ENCODE peak calls at places on chromosome 15, in five cellular contexts. One of them, this sample, is unnamed.

GRCh38 chr15:53758412-53758811 is 1.1 kb downstream of the WDR72 start:
- DNase-seq in dorsolateral prefrontal cortex: no peak
- DNase-seq in brain microvascular endothelial cell: no peak
- DNase-seq in sigmoid colon: no peak
- DNase-seq in MM.1S: no peak
- DNase-seq in this sample: no peak

GRCh38 chr15:38252481-38253311 is at the start of gene SPRED1:
- DNase-seq in sigmoid colon: peak; percentile 90
- DNase-seq in dorsolateral prefrontal cortex: peak; percentile 61
- DNase-seq in brain microvascular endothelial cell: peak; percentile 35
- DNase-seq in MM.1S: peak; percentile 19
- DNase-seq in this sample: peak; percentile 73

GRCh38 chr15:47194718-47195117 is 522.6 kb upstream of the SEMA6D start:
- DNase-seq in MM.1S: peak; percentile 55
- DNase-seq in sigmoid colon: no peak
- DNase-seq in dorsolateral prefrontal cortex: no peak
- DNase-seq in brain microvascular endothelial cell: peak; percentile 21
- DNase-seq in this sample: no peak

GRCh38 chr15:95601525-95601924 is 729.0 kb upstream of the NR2F2 start:
- DNase-seq in sigmoid colon: no peak
- DNase-seq in dorsolateral prefrontal cortex: no peak
- DNase-seq in brain microvascular endothelial cell: no peak
- DNase-seq in MM.1S: no peak
- DNase-seq in this sample: no peak

GRCh38 chr15:48547305-48547704 is 98.2 kb downstream of the FBN1 start:
- DNase-seq in sigmoid colon: no peak
- DNase-seq in brain microvascular endothelial cell: peak; percentile 90
- DNase-seq in dorsolateral prefrontal cortex: no peak
- DNase-seq in MM.1S: no peak
- DNase-seq in this sample: no peak

GRCh38 chr15:31300208-31300661 is 26.4 kb upstream of the KLF13 start:
- DNase-seq in dorsolateral prefrontal cortex: peak; percentile 93
- DNase-seq in sigmoid colon: peak; percentile 63
- DNase-seq in MM.1S: no peak
- DNase-seq in brain microvascular endothelial cell: no peak
- DNase-seq in this sample: no peak

GRCh38 chr15:80779658-80780415 is 667 bp downstream of the CEMIP start:
- DNase-seq in MM.1S: no peak
- DNase-seq in sigmoid colon: no peak
- DNase-seq in brain microvascular endothelial cell: no peak
- DNase-seq in dorsolateral prefrontal cortex: no peak
- DNase-seq in this sample: no peak

GRCh38 chr15:74132681-74133070 is 2.3 kb downstream of the ISLR2 start:
- DNase-seq in sigmoid colon: no peak
- DNase-seq in MM.1S: no peak
- DNase-seq in dorsolateral prefrontal cortex: no peak
- DNase-seq in brain microvascular endothelial cell: no peak
- DNase-seq in this sample: no peak

GRCh38 chr15:61237400-61237799 is 8.3 kb upstream of the RORA start:
- DNase-seq in sigmoid colon: no peak
- DNase-seq in MM.1S: no peak
- DNase-seq in dorsolateral prefrontal cortex: no peak
- DNase-seq in brain microvascular endothelial cell: no peak
- DNase-seq in this sample: no peak

GRCh38 chr15:59532770-59533379 is 78.7 kb upstream of the GCNT3 start:
- DNase-seq in dorsolateral prefrontal cortex: no peak
- DNase-seq in brain microvascular endothelial cell: peak; percentile 22
- DNase-seq in sigmoid colon: peak; percentile 14
- DNase-seq in MM.1S: peak; percentile 60
- DNase-seq in this sample: no peak

GRCh38 chr15:86620636-86621349 is 541.1 kb downstream of the AGBL1 start:
- DNase-seq in MM.1S: no peak
- DNase-seq in dorsolateral prefrontal cortex: no peak
- DNase-seq in brain microvascular endothelial cell: no peak
- DNase-seq in sigmoid colon: no peak
- DNase-seq in this sample: no peak

GRCh38 chr15:22735781-22736180 is 50.7 kb upstream of the NIPA1 start:
- DNase-seq in MM.1S: no peak
- DNase-seq in brain microvascular endothelial cell: no peak
- DNase-seq in sigmoid colon: no peak
- DNase-seq in dorsolateral prefrontal cortex: no peak
- DNase-seq in this sample: no peak

GRCh38 chr15:101651753-101652097 is 456 bp downstream of the TM2D3 start:
- DNase-seq in brain microvascular endothelial cell: peak; percentile 20
- DNase-seq in sigmoid colon: no peak
- DNase-seq in dorsolateral prefrontal cortex: no peak
- DNase-seq in MM.1S: peak; percentile 49
- DNase-seq in this sample: no peak

GRCh38 chr15:29651476-29652072 is 170.7 kb downstream of the TJP1 start:
- DNase-seq in sigmoid colon: no peak
- DNase-seq in dorsolateral prefrontal cortex: no peak
- DNase-seq in brain microvascular endothelial cell: no peak
- DNase-seq in MM.1S: no peak
- DNase-seq in this sample: no peak

GRCh38 chr15:74400915-74401757 is 32.6 kb downstream of the SEMA7A start:
- DNase-seq in sigmoid colon: no peak
- DNase-seq in MM.1S: peak; percentile 87
- DNase-seq in dorsolateral prefrontal cortex: no peak
- DNase-seq in brain microvascular endothelial cell: no peak
- DNase-seq in this sample: no peak

GRCh38 chr15:60569596-60569995 is 90.7 kb upstream of the ICE2 start:
- DNase-seq in sigmoid colon: no peak
- DNase-seq in dorsolateral prefrontal cortex: no peak
- DNase-seq in brain microvascular endothelial cell: no peak
- DNase-seq in MM.1S: no peak
- DNase-seq in this sample: no peak

GRCh38 chr15:41980654-41981323 is 8.4 kb upstream of the EHD4 start:
- DNase-seq in brain microvascular endothelial cell: no peak
- DNase-seq in sigmoid colon: peak; percentile 34
- DNase-seq in dorsolateral prefrontal cortex: no peak
- DNase-seq in MM.1S: no peak
- DNase-seq in this sample: no peak

GRCh38 chr15:90315276-90315982 is 36.7 kb upstream of the ZNF774 start:
- DNase-seq in sigmoid colon: peak; percentile 97
- DNase-seq in brain microvascular endothelial cell: no peak
- DNase-seq in MM.1S: no peak
- DNase-seq in dorsolateral prefrontal cortex: peak; percentile 52
- DNase-seq in this sample: peak; percentile 93

GRCh38 chr15:56734013-56734625 is 810 bp upstream of the ZNF280D start:
- DNase-seq in dorsolateral prefrontal cortex: no peak
- DNase-seq in MM.1S: no peak
- DNase-seq in sigmoid colon: no peak
- DNase-seq in brain microvascular endothelial cell: no peak
- DNase-seq in this sample: no peak

GRCh38 chr15:63296195-63296594 is 18.8 kb downstream of the APH1B start:
- DNase-seq in brain microvascular endothelial cell: no peak
- DNase-seq in dorsolateral prefrontal cortex: no peak
- DNase-seq in MM.1S: no peak
- DNase-seq in sigmoid colon: no peak
- DNase-seq in this sample: no peak

GRCh38 chr15:70096215-70096974 is 1.3 kb downstream of the TLE3 start:
- DNase-seq in sigmoid colon: peak; percentile 81
- DNase-seq in MM.1S: peak; percentile 36
- DNase-seq in dorsolateral prefrontal cortex: peak; percentile 54
- DNase-seq in brain microvascular endothelial cell: peak; percentile 25
- DNase-seq in this sample: peak; percentile 64

GRCh38 chr15:89196994-89197393 is 24.4 kb downstream of the RLBP1 start:
- DNase-seq in MM.1S: no peak
- DNase-seq in dorsolateral prefrontal cortex: no peak
- DNase-seq in sigmoid colon: no peak
- DNase-seq in brain microvascular endothelial cell: no peak
- DNase-seq in this sample: no peak

GRCh38 chr15:78102741-78103140 is 10.4 kb downstream of the SH2D7 start:
- DNase-seq in sigmoid colon: no peak
- DNase-seq in dorsolateral prefrontal cortex: no peak
- DNase-seq in MM.1S: no peak
- DNase-seq in brain microvascular endothelial cell: no peak
- DNase-seq in this sample: no peak

GRCh38 chr15:96893159-96893906 is 562.8 kb downstream of the NR2F2 start:
- DNase-seq in brain microvascular endothelial cell: peak; percentile 38
- DNase-seq in MM.1S: peak; percentile 30
- DNase-seq in sigmoid colon: no peak
- DNase-seq in dorsolateral prefrontal cortex: no peak
- DNase-seq in this sample: peak; percentile 23

GRCh38 chr15:75578206-75578947 is 738 bp downstream of the PTPN9 start:
- DNase-seq in brain microvascular endothelial cell: no peak
- DNase-seq in dorsolateral prefrontal cortex: no peak
- DNase-seq in sigmoid colon: no peak
- DNase-seq in MM.1S: peak; percentile 50
- DNase-seq in this sample: no peak

GRCh38 chr15:94105760-94106159 is 125.6 kb upstream of the MCTP2 start:
- DNase-seq in brain microvascular endothelial cell: no peak
- DNase-seq in sigmoid colon: no peak
- DNase-seq in MM.1S: no peak
- DNase-seq in dorsolateral prefrontal cortex: no peak
- DNase-seq in this sample: no peak

GRCh38 chr15:95996494-95996893 is 334.0 kb upstream of the NR2F2 start:
- DNase-seq in brain microvascular endothelial cell: no peak
- DNase-seq in dorsolateral prefrontal cortex: no peak
- DNase-seq in MM.1S: no peak
- DNase-seq in sigmoid colon: no peak
- DNase-seq in this sample: no peak

GRCh38 chr15:90106522-90107117 is 4.4 kb upstream of the IDH2 start:
- DNase-seq in sigmoid colon: peak; percentile 80
- DNase-seq in dorsolateral prefrontal cortex: no peak
- DNase-seq in MM.1S: no peak
- DNase-seq in brain microvascular endothelial cell: peak; percentile 56
- DNase-seq in this sample: peak; percentile 35

GRCh38 chr15:95551580-95551979 is 778.9 kb upstream of the NR2F2 start:
- DNase-seq in brain microvascular endothelial cell: no peak
- DNase-seq in sigmoid colon: no peak
- DNase-seq in MM.1S: no peak
- DNase-seq in dorsolateral prefrontal cortex: no peak
- DNase-seq in this sample: no peak

GRCh38 chr15:52499506-52499905 is 29.2 kb downstream of the MYO5A start:
- DNase-seq in MM.1S: no peak
- DNase-seq in sigmoid colon: no peak
- DNase-seq in brain microvascular endothelial cell: no peak
- DNase-seq in dorsolateral prefrontal cortex: no peak
- DNase-seq in this sample: no peak

DNA sequence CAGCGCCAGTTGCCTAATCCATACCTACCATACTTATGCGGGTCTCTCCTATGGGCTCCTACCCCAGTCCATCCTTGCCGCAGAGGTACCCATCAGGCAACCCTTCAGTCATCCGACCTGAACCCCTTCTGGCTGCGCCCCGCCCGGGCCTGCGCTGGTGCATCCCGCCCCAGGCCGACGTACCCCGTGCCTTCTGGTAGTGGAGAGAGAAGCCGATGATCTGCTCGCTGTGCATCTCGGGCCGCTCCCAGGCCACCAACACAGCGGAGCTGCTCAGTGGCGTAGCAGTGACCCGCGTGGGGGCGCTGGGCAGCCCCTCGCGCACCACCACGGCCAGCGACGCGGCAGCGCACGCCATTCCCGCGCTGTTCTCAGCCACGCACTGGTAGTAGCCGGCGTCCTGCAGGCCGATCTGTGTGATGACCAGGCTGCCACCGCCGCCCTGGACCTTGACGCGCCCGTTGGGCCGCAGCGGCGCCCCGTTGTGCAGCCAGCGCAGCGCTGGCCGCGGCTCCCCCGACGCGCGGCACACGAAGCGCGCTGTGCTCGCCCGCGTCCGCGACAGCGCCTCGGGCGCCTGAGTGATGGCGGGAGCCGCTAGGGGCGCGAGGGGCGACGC is 17.9 kb upstream of the IGDCC3 start:
- DNase-seq in dorsolateral prefrontal cortex: no peak
- DNase-seq in MM.1S: no peak
- DNase-seq in sigmoid colon: no peak
- DNase-seq in brain microvascular endothelial cell: no peak
- DNase-seq in this sample: no peak
- TF ChIP-seq CTCF in dorsolateral prefrontal cortex: no peak
- TF ChIP-seq CTCF in MM.1S: no peak
- TF ChIP-seq CTCF in sigmoid colon: no peak
- TF ChIP-seq CTCF in brain microvascular endothelial cell: no peak
- TF ChIP-seq CTCF in this sample: no peak

DNA sequence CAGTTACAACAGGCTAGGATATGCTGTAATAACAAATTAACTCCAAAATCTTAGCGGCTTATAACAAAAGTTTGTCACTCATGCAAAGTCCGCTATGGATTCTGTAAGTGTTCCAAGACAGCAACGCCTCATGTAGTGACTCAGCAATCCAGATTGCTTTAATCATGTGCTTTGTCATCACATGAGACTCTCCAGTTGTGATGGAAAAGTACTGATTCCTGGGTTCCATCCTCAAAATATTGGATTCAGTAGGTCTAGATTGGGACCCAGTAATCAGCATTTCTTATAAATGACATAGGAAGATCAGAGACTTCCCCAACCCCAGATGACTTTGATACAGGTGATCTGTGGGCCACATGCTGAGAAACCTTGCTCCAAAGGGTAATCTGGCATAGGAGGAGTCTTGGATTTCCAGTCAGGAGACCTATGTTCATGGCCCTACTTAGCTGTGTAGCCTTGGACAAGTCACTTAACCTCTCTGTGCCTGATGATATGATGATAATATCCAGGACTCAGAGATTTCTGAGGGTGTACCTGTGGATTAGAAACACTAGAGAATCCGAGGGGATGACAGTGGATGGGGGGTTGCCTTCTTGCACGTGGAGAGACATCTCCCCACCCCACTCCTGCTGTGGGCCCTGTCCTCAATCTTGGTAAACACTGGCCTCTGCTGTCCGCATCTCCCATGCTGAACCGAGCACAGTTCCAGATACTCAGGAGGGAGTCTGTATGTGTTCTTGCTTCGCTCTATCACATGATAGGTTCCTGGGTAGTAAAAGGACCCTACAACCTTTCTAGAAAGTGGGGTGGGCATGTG is 65.5 kb downstream of the CORO2B start:
- DNase-seq in sigmoid colon: peak; percentile 55
- DNase-seq in brain microvascular endothelial cell: peak; percentile 64
- DNase-seq in MM.1S: no peak
- DNase-seq in dorsolateral prefrontal cortex: no peak
- DNase-seq in this sample: no peak
- TF ChIP-seq CTCF in sigmoid colon: no peak
- TF ChIP-seq CTCF in brain microvascular endothelial cell: peak; percentile 34
- TF ChIP-seq CTCF in MM.1S: no peak
- TF ChIP-seq CTCF in dorsolateral prefrontal cortex: peak; percentile 52
- TF ChIP-seq CTCF in this sample: no peak

DNA sequence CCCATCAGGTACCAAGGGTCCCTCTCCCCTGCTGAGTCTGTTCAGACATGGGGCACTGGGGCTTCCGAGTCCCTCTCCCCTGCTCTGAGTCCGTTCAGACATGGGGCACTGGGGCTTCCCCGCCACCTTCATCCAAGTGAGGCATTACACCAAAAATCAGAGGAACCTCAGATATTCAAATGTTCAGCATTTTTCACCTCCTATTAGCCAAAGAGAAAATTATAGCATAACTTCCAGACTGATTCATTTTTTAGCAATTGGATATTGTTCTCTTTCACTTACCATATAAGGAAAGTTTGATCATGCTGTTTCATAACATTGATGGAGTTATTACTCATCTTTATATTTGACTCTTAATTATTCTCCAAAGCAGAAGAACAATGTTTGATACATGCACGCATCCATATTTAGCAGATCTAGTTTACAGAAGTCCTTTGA is 213.9 kb downstream of the MTHFS start:
- DNase-seq in brain microvascular endothelial cell: peak; percentile 37
- DNase-seq in dorsolateral prefrontal cortex: no peak
- DNase-seq in MM.1S: no peak
- DNase-seq in sigmoid colon: no peak
- DNase-seq in this sample: no peak
- TF ChIP-seq CTCF in brain microvascular endothelial cell: no peak
- TF ChIP-seq CTCF in dorsolateral prefrontal cortex: no peak
- TF ChIP-seq CTCF in MM.1S: no peak
- TF ChIP-seq CTCF in sigmoid colon: no peak
- TF ChIP-seq CTCF in this sample: no peak

GRCh38 chr15:39641187-39641889 is 60.5 kb downstream of the THBS1 start:
- DNase-seq in brain microvascular endothelial cell: no peak
- DNase-seq in sigmoid colon: no peak
- DNase-seq in dorsolateral prefrontal cortex: no peak
- DNase-seq in MM.1S: no peak
- DNase-seq in this sample: no peak
- TF ChIP-seq CTCF in brain microvascular endothelial cell: peak; percentile 16
- TF ChIP-seq CTCF in sigmoid colon: no peak
- TF ChIP-seq CTCF in dorsolateral prefrontal cortex: no peak
- TF ChIP-seq CTCF in MM.1S: no peak
- TF ChIP-seq CTCF in this sample: no peak